ENCODE peak calls at places on chromosome 9, in five cellular contexts. D is CD8-positive, alpha-beta T cell; Q is tibial artery; G is upper lobe of right lung; N is adipocyte. P is an unnamed sample. For H3K9me3 and H3K27me3, the result is how much of the 10 kb centered on the place peaks cover.

GRCh38 chr9:106892632-106893031 is 29.7 kb downstream of the ZNF462 start:
- DNase-seq in D (no peak), Q (no peak), G (no peak), N (peak), P (peak)

GRCh38 chr9:35958104-35958825 is at the start of gene OR2S2:
- DNase-seq in D (no peak), Q (no peak), G (no peak), N (no peak), P (no peak)

GRCh38 chr9:73200694-73201432 is 49.2 kb downstream of the ANXA1 start:
- DNase-seq in D (no peak), Q (no peak), G (no peak), N (peak), P (no peak)

GRCh38 chr9:8348756-8349155 is 549.2 kb upstream of the DMAC1 start:
- DNase-seq in D (no peak), Q (no peak), G (no peak), N (no peak), P (no peak)

GRCh38 chr9:12538842-12539584 is 154.2 kb upstream of the TYRP1 start:
- DNase-seq in D (no peak), Q (no peak), G (no peak), N (no peak), P (no peak)

GRCh38 chr9:121284733-121285451 is 16.9 kb downstream of the GSN start:
- DNase-seq in D (no peak), Q (no peak), G (peak), N (no peak), P (peak)

GRCh38 chr9:101418518-101419111 is 17.0 kb downstream of the ALDOB start:
- DNase-seq in D (no peak), Q (no peak), G (no peak), N (no peak), P (no peak)

GRCh38 chr9:124940521-124940893 is 376 bp downstream of the GOLGA1 start:
- DNase-seq in D (no peak), Q (no peak), G (no peak), N (no peak), P (no peak)

GRCh38 chr9:86471501-86471900 is 117.3 kb upstream of the TUT7 start:
- DNase-seq in D (no peak), Q (no peak), G (no peak), N (no peak), P (no peak)

GRCh38 chr9:20623021-20623747 is 885 bp upstream of the MLLT3 start:
- DNase-seq in D (peak), Q (peak), G (peak), N (peak), P (peak)

GRCh38 chr9:1454980-1455367 is 404.8 kb downstream of the DMRT2 start:
- DNase-seq in D (no peak), Q (no peak), G (no peak), N (no peak), P (peak)
- H3K9me3 ChIP-seq in D (under half), Q (under half), G (under half), N (under half), P (under half)

GRCh38 chr9:114156658-114157421 is 1.5 kb downstream of the COL27A1 start:
- DNase-seq in D (no peak), Q (peak), G (peak), N (peak), P (no peak)

GRCh38 chr9:114157516-114158176 is 2.3 kb downstream of the COL27A1 start:
- DNase-seq in D (no peak), Q (no peak), G (no peak), N (peak), P (no peak)

GRCh38 chr9:114161518-114161917 is 6.2 kb downstream of the COL27A1 start:
- DNase-seq in D (no peak), Q (no peak), G (no peak), N (no peak), P (no peak)

GRCh38 chr9:114158482-114159130 is 3.3 kb downstream of the COL27A1 start:
- DNase-seq in D (no peak), Q (no peak), G (no peak), N (no peak), P (no peak)

DNA sequence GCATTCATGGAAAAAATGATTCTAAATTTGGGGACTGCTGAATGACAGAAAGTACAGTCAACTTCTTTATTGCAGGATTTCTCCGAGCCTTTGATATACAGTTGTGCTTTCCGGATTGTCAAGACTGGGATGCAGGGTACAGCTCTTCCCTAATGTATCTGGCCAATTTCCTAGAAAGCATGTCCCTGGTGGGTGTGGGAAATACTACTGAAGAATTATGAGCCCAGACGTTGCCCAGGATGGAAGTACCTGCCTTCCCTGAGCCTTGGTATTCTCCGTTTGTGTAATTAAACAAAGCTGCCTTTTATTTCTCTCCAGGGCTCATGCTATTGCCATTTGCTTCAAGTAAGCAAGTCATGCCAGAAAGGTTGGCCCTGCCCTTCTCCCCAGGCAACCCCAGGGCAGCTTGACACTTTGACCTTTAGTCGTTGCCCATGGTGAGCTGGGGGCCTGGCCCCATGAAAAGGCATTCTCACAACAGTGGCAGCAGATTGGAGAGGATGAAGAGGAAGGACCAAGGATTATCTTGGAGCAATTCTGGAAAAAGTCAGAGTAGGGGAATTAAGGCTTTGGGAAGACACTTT is 4.3 kb downstream of the COL27A1 start:
- DNase-seq in D (no peak), Q (no peak), G (no peak), N (no peak), P (no peak)
- H3K27me3 ChIP-seq in D (under half), Q (under half), G (under half), N (under half), P (under half)

GRCh38 chr9:122442568-122442967 is 35.2 kb downstream of the OR1J1 start:
- DNase-seq in D (no peak), Q (no peak), G (no peak), N (no peak), P (no peak)

GRCh38 chr9:122445155-122445749 is 32.5 kb downstream of the OR1J1 start:
- DNase-seq in D (no peak), Q (no peak), G (no peak), N (peak), P (no peak)

GRCh38 chr9:122446819-122447484 is 30.8 kb downstream of the OR1J1 start:
- DNase-seq in D (no peak), Q (no peak), G (no peak), N (peak), P (no peak)

GRCh38 chr9:122444366-122444765 is 33.4 kb downstream of the OR1J1 start:
- DNase-seq in D (no peak), Q (no peak), G (no peak), N (peak), P (no peak)
- H3K9me3 ChIP-seq in D (under half), Q (under half), G (under half), N (under half), P (under half)

GRCh38 chr9:21974542-21975409 is 19.4 kb downstream of the CDKN2A start:
- DNase-seq in D (peak), Q (no peak), G (no peak), N (peak), P (no peak)
- H3K27me3 ChIP-seq in D (half or more), Q (under half), G (half or more), N (under half), P (half or more)

GRCh38 chr9:94126844-94127243 is 42.6 kb downstream of the PTPDC1 start:
- DNase-seq in D (no peak), Q (no peak), G (no peak), N (no peak), P (no peak)

GRCh38 chr9:94127806-94128205 is 43.5 kb downstream of the PTPDC1 start:
- DNase-seq in D (no peak), Q (no peak), G (no peak), N (no peak), P (no peak)

GRCh38 chr9:94128580-94128979 is 44.3 kb downstream of the PTPDC1 start:
- DNase-seq in D (no peak), Q (no peak), G (no peak), N (no peak), P (no peak)
- H3K9me3 ChIP-seq in D (under half), Q (under half), G (under half), N (under half), P (under half)

GRCh38 chr9:137136926-137137607 is 1.9 kb upstream of the GRIN1 start:
- DNase-seq in D (no peak), Q (no peak), G (peak), N (no peak), P (no peak)
- H3K27me3 ChIP-seq in D (under half), Q (under half), G (half or more), N (under half), P (half or more)

GRCh38 chr9:32677931-32678330 is 42.5 kb upstream of the TAF1L start:
- DNase-seq in D (no peak), Q (no peak), G (no peak), N (no peak), P (no peak)

GRCh38 chr9:32681751-32682150 is 46.3 kb upstream of the TAF1L start:
- DNase-seq in D (no peak), Q (no peak), G (no peak), N (no peak), P (no peak)
- H3K9me3 ChIP-seq in D (under half), Q (under half), G (under half), N (under half), P (under half)

DNA sequence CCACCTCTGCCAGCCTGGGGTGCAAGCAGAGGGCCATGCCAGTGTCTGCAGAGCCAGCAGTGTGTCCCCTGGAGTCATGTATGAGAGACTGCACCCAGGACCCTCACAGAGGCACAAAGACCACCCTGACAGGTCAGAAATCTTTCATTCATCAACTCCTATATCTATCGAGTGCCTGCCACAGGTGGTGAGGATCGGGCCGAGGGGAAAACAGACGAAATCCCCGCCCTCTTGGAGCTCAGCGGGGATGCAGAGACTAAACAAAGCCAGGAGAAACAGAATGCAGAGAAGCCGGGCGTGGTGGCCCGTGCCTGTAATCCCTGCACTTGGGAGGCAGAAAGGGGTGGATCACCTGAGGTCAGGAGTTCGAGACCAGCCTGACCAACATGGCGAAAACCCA is 22.3 kb downstream of the GFI1B start:
- DNase-seq in D (no peak), Q (no peak), G (no peak), N (no peak), P (no peak)
- H3K27me3 ChIP-seq in D (under half), Q (under half), G (under half), N (half or more), P (under half)

GRCh38 chr9:132699926-132700325 is 29.7 kb downstream of the GTF3C4 start:
- DNase-seq in D (no peak), Q (no peak), G (no peak), N (peak), P (no peak)
- H3K9me3 ChIP-seq in D (under half), Q (under half), G (under half), N (under half), P (under half)